ENCODE peak calls at places on chromosomes 4 and X, in eight cellular contexts. D is CD8-positive, alpha-beta memory T cell; H is M059J; F is HT1080; L is coronary artery; Z is GM19239; W is NCI-H460; K is NCI-H187 treated with DMSO at 0.1 percent for 48 hours. I is an unnamed sample.
A peak's percentile ranks its signal among the peaks of the same experiment; 100 is the strongest.

GRCh38 chr4:100517864-100518341 is at the start of gene EMCN:
- DNase-seq in D (no peak), H (no peak), F (no peak), L (no peak), Z (no peak), W (no peak), K (no peak), I (no peak)

GRCh38 chr4:80081566-80081965 is 8.5 kb upstream of the ANTXR2 start:
- DNase-seq in D (no peak), H (no peak), F (no peak), L (no peak), Z (no peak), W (no peak), K (no peak), I (no peak)

GRCh38 chrX:27924261-27924660 is 57.0 kb downstream of the DCAF8L1 start:
- DNase-seq in D (no peak), H (no peak), F (peak; percentile 26), L (no peak), Z (no peak), W (no peak), K (no peak), I (no peak)

GRCh38 chr4:1246111-1246881 is 2.6 kb downstream of the CTBP1 start:
- DNase-seq in D (no peak), H (no peak), F (no peak), L (peak; percentile 73), Z (peak; percentile 60), W (no peak), K (no peak), I (no peak)

GRCh38 chr4:48071171-48071570 is 54.6 kb downstream of the NIPAL1 start:
- DNase-seq in D (no peak), H (peak; percentile 69), F (no peak), L (no peak), Z (no peak), W (no peak), K (no peak), I (no peak)

GRCh38 chr4:168124008-168124641 is 31.8 kb downstream of the ANXA10 start:
- DNase-seq in D (no peak), H (peak; percentile 48), F (peak; percentile 68), L (no peak), Z (no peak), W (peak; percentile 33), K (no peak), I (peak; percentile 14)

GRCh38 chr4:90137545-90137944 is 10.4 kb downstream of the CCSER1 start:
- DNase-seq in D (no peak), H (peak; percentile 16), F (peak; percentile 13), L (no peak), Z (no peak), W (peak; percentile 27), K (no peak), I (no peak)

GRCh38 chrX:50075630-50076349 is 125.0 kb downstream of the AKAP4 start:
- DNase-seq in D (no peak), H (no peak), F (no peak), L (no peak), Z (no peak), W (no peak), K (no peak), I (no peak)

GRCh38 chr4:140243345-140243753 is 89.4 kb upstream of the MAML3 start:
- DNase-seq in D (no peak), H (no peak), F (no peak), L (no peak), Z (peak; percentile 25), W (no peak), K (peak; percentile 63), I (no peak)

GRCh38 chr4:100208459-100208858 is 18.2 kb upstream of the DDIT4L start:
- DNase-seq in D (no peak), H (peak; percentile 28), F (peak; percentile 4), L (no peak), Z (no peak), W (no peak), K (no peak), I (peak; percentile 10)

GRCh38 chr4:74327751-74328150 is 19.5 kb downstream of the EPGN start:
- DNase-seq in D (no peak), H (peak; percentile 31), F (peak; percentile 36), L (no peak), Z (no peak), W (no peak), K (no peak), I (no peak)

GRCh38 chr4:90495211-90495610 is 368.0 kb downstream of the CCSER1 start:
- DNase-seq in D (no peak), H (no peak), F (no peak), L (no peak), Z (no peak), W (no peak), K (no peak), I (no peak)

GRCh38 chr4:112633477-112634235 is 3.1 kb downstream of the ZGRF1 start:
- DNase-seq in D (no peak), H (peak; percentile 31), F (peak; percentile 52), L (no peak), Z (no peak), W (peak; percentile 21), K (no peak), I (peak; percentile 40)

GRCh38 chr4:55291227-55291629 is 54.8 kb upstream of the SRD5A3 start:
- DNase-seq in D (no peak), H (no peak), F (no peak), L (no peak), Z (no peak), W (no peak), K (no peak), I (peak; percentile 38)

GRCh38 chr4:127533028-127533700 is 99.6 kb upstream of the INTU start:
- DNase-seq in D (no peak), H (no peak), F (no peak), L (peak; percentile 67), Z (no peak), W (no peak), K (no peak), I (no peak)

GRCh38 chr4:1459664-1460511 is 53.6 kb upstream of the NKX1-1 start:
- DNase-seq in D (no peak), H (no peak), F (no peak), L (peak; percentile 65), Z (no peak), W (no peak), K (no peak), I (no peak)

GRCh38 chr4:124713213-124713592 is 671 bp upstream of the ANKRD50 start:
- DNase-seq in D (no peak), H (peak; percentile 69), F (peak; percentile 75), L (peak; percentile 88), Z (peak; percentile 27), W (peak; percentile 69), K (no peak), I (peak; percentile 91)

GRCh38 chr4:164730705-164731393 is 23.1 kb upstream of the SMIM31 start:
- DNase-seq in D (no peak), H (no peak), F (no peak), L (no peak), Z (no peak), W (no peak), K (no peak), I (no peak)

GRCh38 chrX:107731831-107732502 is 43.6 kb downstream of the TSC22D3 start:
- DNase-seq in D (no peak), H (peak; percentile 94), F (peak; percentile 76), L (peak; percentile 94), Z (no peak), W (no peak), K (no peak), I (peak; percentile 79)

GRCh38 chr4:20889901-20890300 is 189.6 kb downstream of the PACRGL start:
- DNase-seq in D (no peak), H (peak; percentile 53), F (no peak), L (no peak), Z (no peak), W (no peak), K (no peak), I (no peak)

GRCh38 chr4:143986173-143986572 is 33.0 kb downstream of the GYPB start:
- DNase-seq in D (no peak), H (no peak), F (no peak), L (no peak), Z (no peak), W (no peak), K (no peak), I (no peak)

GRCh38 chr4:57048590-57049304 is 61.4 kb downstream of the IGFBP7 start:
- DNase-seq in D (no peak), H (peak; percentile 25), F (peak; percentile 62), L (no peak), Z (no peak), W (no peak), K (no peak), I (peak; percentile 51)

GRCh38 chr4:142358656-142359055 is 487.4 kb downstream of the INPP4B start:
- DNase-seq in D (no peak), H (no peak), F (no peak), L (no peak), Z (no peak), W (no peak), K (peak; percentile 38), I (no peak)

GRCh38 chrX:23373129-23373804 is 38.6 kb downstream of the PTCHD1 start:
- DNase-seq in D (no peak), H (peak; percentile 28), F (peak; percentile 82), L (no peak), Z (no peak), W (peak; percentile 1), K (no peak), I (peak; percentile 86)

GRCh38 chr4:24970191-24970590 is 57.3 kb upstream of the CCDC149 start:
- DNase-seq in D (no peak), H (no peak), F (no peak), L (no peak), Z (no peak), W (no peak), K (no peak), I (no peak)

GRCh38 chrX:26848511-26848910 is 614.6 kb downstream of the PPP4R3C start:
- DNase-seq in D (no peak), H (no peak), F (peak; percentile 7), L (no peak), Z (no peak), W (no peak), K (no peak), I (no peak)

GRCh38 chr4:173835863-173836262 is 305.8 kb upstream of the HAND2 start:
- DNase-seq in D (no peak), H (peak; percentile 42), F (peak; percentile 52), L (no peak), Z (no peak), W (peak; percentile 15), K (no peak), I (peak; percentile 37)